ENCODE peak calls at places on chromosome X, in nine cellular contexts. G is Karpas-422, Y is colonic mucosa, K is cardiac fibroblast, B is SK-N-SH, H is OCI-LY7, P is NB4, Q is foreskin fibroblast, F is iPS DF 6.9. E is an unnamed sample.

GRCh38 chrX:76802698-76803097 is 375.2 kb downstream of the MAGEE1 start:
- DNase-seq in K (peak; percentile 75), H (no peak), B (no peak), P (peak; percentile 14), Y (no peak), Q (no peak), F (no peak), G (no peak), E (no peak)

GRCh38 chrX:136754641-136755040 is 26.1 kb downstream of the ARHGEF6 start:
- DNase-seq in P (no peak), F (no peak), Y (no peak), H (no peak), G (no peak), B (no peak), K (no peak), Q (peak; percentile 16), E (peak; percentile 71)

GRCh38 chrX:111151764-111152163 is 55.8 kb downstream of the PAK3 start:
- DNase-seq in F (no peak), B (no peak), Q (no peak), Y (no peak), K (no peak), P (no peak), G (no peak), H (no peak), E (no peak)

GRCh38 chrX:10726647-10727046 is 106.3 kb upstream of the MID1 start:
- DNase-seq in G (no peak), Y (no peak), Q (peak; percentile 14), B (no peak), H (no peak), P (no peak), F (no peak), K (peak; percentile 24), E (no peak)

GRCh38 chrX:38987135-38987780 is 186.0 kb downstream of the MID1IP1 start:
- DNase-seq in P (peak; percentile 64), F (no peak), K (no peak), Y (peak; percentile 32), Q (peak; percentile 66), H (no peak), G (no peak), B (peak; percentile 17), E (no peak)

GRCh38 chrX:29434939-29435338 is 780.4 kb upstream of the MAGEB2 start:
- DNase-seq in B (no peak), Q (no peak), F (no peak), K (no peak), G (no peak), P (no peak), H (no peak), Y (no peak), E (no peak)

GRCh38 chrX:139559383-139560042 is 29.0 kb downstream of the F9 start:
- DNase-seq in B (peak; percentile 20), F (peak; percentile 29), P (peak; percentile 62), G (peak; percentile 84), Y (peak; percentile 44), H (peak; percentile 76), K (peak; percentile 61), Q (peak; percentile 17), E (peak; percentile 50)

GRCh38 chrX:42530027-42530426 is 247.9 kb downstream of the PPP1R2C start:
- DNase-seq in G (no peak), P (no peak), H (no peak), Q (peak; percentile 66), F (no peak), K (peak; percentile 71), B (no peak), Y (no peak), E (no peak)

GRCh38 chrX:13875572-13875971 is 58.7 kb upstream of the GPM6B start:
- DNase-seq in P (no peak), G (no peak), Y (no peak), F (no peak), K (no peak), Q (no peak), B (no peak), H (no peak), E (no peak)

GRCh38 chrX:44225667-44226066 is 117.8 kb downstream of the EFHC2 start:
- DNase-seq in Y (no peak), H (no peak), P (no peak), Q (no peak), F (no peak), G (no peak), B (no peak), K (no peak), E (no peak)

GRCh38 chrX:4091046-4091760 is 377.8 kb upstream of the PRKX start:
- DNase-seq in G (no peak), K (no peak), H (no peak), P (no peak), Q (peak; percentile 59), Y (no peak), B (no peak), F (no peak), E (no peak)

GRCh38 chrX:24643116-24643515 is 4.0 kb downstream of the PCYT1B start:
- DNase-seq in B (no peak), Q (peak; percentile 12), F (no peak), Y (no peak), H (no peak), P (peak; percentile 1), K (peak; percentile 10), G (no peak), E (no peak)

GRCh38 chrX:11462648-11463047 is 169.4 kb downstream of the AMELX start:
- DNase-seq in H (no peak), G (no peak), F (no peak), B (no peak), P (no peak), K (no peak), Y (no peak), Q (no peak), E (no peak)

DNA sequence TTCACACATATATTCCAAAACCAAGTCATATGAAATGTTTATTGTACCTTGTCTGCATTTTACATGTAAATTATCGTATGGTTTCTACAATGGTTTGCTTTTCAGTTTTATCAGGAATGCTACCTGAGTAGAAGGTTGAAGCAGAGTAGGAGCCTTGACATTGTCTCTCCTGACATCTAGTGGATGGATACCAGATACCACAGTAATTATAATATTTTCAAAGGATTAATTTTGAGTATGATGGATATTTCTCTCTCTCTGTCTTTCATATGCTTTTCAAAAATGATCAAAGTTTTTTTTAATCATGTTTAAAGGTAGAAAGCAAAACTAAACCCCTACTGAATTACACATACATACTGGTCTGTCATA is 109.4 kb upstream of the KLHL13 start:
- DNase-seq in K (peak; percentile 40), H (peak; percentile 27), B (peak; percentile 35), P (peak; percentile 17), G (peak; percentile 75), Y (no peak), F (no peak), Q (peak; percentile 39), E (peak; percentile 4)
- H3K4me3 ChIP-seq in K (no peak overlapping the region), H (no peak overlapping the region), B (no peak overlapping the region), P (no peak overlapping the region), G (no peak overlapping the region), Y (no peak overlapping the region), F (no peak overlapping the region), Q (no peak overlapping the region), E (no peak overlapping the region)

DNA sequence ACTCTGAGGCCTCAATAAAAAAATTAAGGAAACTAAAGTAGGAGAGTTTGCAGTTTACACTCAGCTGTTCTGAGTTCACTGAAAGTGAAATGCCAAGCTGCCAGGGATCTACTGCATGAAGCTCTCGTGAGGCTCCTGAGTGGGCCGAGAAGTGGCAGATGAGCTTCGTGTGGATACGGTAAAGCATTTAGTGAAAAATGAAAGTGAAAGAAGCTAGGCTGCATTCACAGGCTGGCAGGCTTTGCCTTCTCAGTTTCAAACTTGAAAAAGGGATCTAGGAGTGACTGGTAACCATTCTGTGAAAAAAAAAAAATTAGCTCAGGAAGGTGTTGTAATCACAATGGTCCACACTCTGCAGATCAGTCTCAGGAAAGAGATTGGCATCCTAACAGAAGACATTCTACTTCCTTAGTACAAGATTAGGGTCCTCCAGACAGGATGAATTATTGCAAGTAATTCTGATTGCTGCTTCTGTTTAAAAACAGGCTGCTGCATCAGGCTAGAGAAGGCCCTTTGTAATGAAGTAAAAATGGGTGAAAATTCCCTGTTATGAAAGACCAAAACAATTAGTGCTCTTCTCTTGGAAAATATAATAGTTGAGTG is 679.9 kb downstream of the RPA4 start:
- DNase-seq in F (no peak), G (peak; percentile 80), Y (peak; percentile 29), B (no peak), K (peak; percentile 63), H (peak; percentile 52), P (peak; percentile 74), Q (peak; percentile 54), E (peak; percentile 66)
- H3K4me3 ChIP-seq in F (no peak overlapping the region), G (peak overlapping the region; percentile 40), Y (peak overlapping the region; percentile 9), B (peak overlapping the region; percentile 21), K (peak overlapping the region; percentile 21), H (peak overlapping the region; percentile 21), P (peak overlapping the region; percentile 40), Q (peak overlapping the region; percentile 27), E (peak overlapping the region; percentile 17)

DNA sequence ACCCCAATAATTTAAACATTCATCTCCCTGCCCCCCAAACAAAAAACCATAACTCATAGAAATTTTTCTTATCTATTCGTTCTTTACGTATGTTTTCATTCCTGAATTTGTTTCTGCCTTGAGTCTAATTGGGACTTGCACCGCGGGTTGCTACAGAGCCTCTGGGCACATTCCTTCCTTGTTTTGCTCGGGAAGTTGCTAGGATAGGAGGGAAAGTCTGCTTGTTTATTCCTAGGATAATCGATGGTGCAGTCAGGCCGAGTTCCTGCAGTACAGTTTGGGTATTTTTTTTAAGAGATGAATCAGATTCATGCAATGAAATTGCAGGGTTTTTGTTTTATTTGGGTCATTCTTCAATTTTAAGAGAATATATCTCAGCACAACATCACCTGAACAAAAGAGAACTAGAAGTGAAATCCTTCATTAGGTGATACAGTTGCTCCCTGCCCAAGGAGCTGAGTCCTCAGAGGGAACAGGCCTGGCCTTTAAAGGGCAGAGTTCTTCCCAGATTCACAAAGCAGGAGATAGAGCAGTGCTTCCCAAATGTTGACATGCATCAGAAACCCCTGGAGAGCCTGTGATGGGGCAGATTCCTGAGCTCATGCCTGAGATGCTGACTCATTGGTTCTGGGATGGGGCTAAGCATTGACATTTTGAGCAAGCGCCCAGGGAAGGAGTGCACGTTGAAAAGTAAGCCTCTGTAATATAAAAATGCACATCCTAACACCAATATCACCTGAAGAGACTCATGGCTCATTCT is 114.9 kb upstream of the FAM9B start:
- DNase-seq in G (no peak), Q (peak; percentile 75), K (peak; percentile 79), H (no peak), F (peak; percentile 41), Y (no peak), P (no peak), B (no peak), E (no peak)
- H3K4me3 ChIP-seq in G (no peak overlapping the region), Q (no peak overlapping the region), K (no peak overlapping the region), H (no peak overlapping the region), F (no peak overlapping the region), Y (no peak overlapping the region), P (no peak overlapping the region), B (no peak overlapping the region), E (no peak overlapping the region)

DNA sequence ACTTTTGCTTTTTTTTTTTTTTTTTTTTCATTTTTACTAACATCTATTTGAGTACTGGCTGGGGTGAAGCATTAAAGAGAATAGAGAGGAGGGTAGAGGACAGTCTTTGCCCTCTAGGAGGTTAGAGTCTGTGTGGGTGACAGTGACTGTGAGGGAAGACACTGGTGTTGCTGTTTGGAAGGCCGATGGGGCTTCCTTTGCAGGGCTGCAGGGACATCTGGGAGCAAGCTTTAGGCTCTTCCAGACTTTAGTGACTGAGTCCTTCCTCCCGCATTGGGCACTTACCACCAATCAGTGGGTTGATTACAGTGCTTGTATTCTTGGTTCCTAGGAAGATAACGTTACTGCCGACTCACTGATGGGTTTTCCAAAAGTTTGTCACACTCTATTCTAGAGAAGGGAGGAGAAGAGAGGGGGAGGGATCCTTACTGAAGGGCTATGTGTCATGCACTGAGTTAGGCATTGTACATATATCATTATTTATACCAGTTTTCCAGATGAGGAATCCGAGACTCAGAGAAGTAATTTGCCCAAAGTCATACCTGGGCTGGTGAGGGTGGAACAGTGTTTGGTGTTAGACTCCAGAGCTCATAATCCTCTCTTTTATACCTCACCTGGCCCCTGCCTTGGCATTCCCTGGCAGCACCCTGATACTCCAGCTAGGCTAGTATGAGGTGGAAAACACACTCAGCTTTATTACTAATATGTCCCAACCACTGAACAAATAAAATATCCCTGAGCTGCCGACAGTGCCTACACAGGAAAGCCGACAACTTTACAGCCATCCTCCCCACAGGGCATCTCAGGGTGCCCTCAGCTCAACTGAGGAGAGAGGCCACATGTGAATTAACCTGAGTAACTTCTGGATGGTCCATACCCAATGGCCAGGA is 3.8 kb downstream of the CHST7 start:
- DNase-seq in P (no peak), K (peak; percentile 68), B (no peak), G (no peak), F (no peak), Y (no peak), H (no peak), Q (peak; percentile 62), E (no peak)
- H3K4me3 ChIP-seq in P (no peak overlapping the region), K (peak overlapping the region; percentile 70), B (no peak overlapping the region), G (no peak overlapping the region), F (no peak overlapping the region), Y (no peak overlapping the region), H (no peak overlapping the region), Q (no peak overlapping the region), E (no peak overlapping the region)

E was measured in Jurkat, Clone E6-1.